ENCODE peak calls at places on chromosome 22, in five cellular contexts. One of them, this sample, is unnamed.

GRCh38 chr22:35893698-35894097 is 134.9 kb downstream of the RBFOX2 start:
- DNase-seq in epithelial cell of esophagus: no peak
- DNase-seq in neural progenitor cell: no peak
- DNase-seq in AG09309: no peak
- DNase-seq in adrenal gland: no peak
- DNase-seq in this sample: no peak

GRCh38 chr22:37643225-37643847 is 3.9 kb downstream of the SH3BP1 start:
- DNase-seq in epithelial cell of esophagus: peak
- DNase-seq in AG09309: no peak
- DNase-seq in adrenal gland: peak
- DNase-seq in neural progenitor cell: peak
- DNase-seq in this sample: no peak

GRCh38 chr22:38196791-38197429 is 4.9 kb upstream of the MAFF start:
- DNase-seq in neural progenitor cell: no peak
- DNase-seq in AG09309: no peak
- DNase-seq in epithelial cell of esophagus: no peak
- DNase-seq in adrenal gland: no peak
- DNase-seq in this sample: no peak

GRCh38 chr22:43985532-43985931 is 30.3 kb downstream of the SAMM50 start:
- DNase-seq in AG09309: no peak
- DNase-seq in neural progenitor cell: no peak
- DNase-seq in adrenal gland: peak
- DNase-seq in epithelial cell of esophagus: no peak
- DNase-seq in this sample: no peak

GRCh38 chr22:39526736-39527171 is 5.8 kb downstream of the RPS19BP1 start:
- DNase-seq in neural progenitor cell: peak
- DNase-seq in epithelial cell of esophagus: no peak
- DNase-seq in adrenal gland: no peak
- DNase-seq in AG09309: no peak
- DNase-seq in this sample: no peak

GRCh38 chr22:17446704-17447103 is 77.4 kb downstream of the CECR2 start:
- DNase-seq in AG09309: no peak
- DNase-seq in epithelial cell of esophagus: no peak
- DNase-seq in adrenal gland: no peak
- DNase-seq in neural progenitor cell: no peak
- DNase-seq in this sample: no peak

GRCh38 chr22:39598017-39598965 is 27.7 kb downstream of the CACNA1I start:
- DNase-seq in AG09309: no peak
- DNase-seq in epithelial cell of esophagus: peak
- DNase-seq in adrenal gland: peak
- DNase-seq in neural progenitor cell: peak
- DNase-seq in this sample: no peak

GRCh38 chr22:46881373-46882118 is 119.1 kb downstream of the TBC1D22A start:
- DNase-seq in epithelial cell of esophagus: peak
- DNase-seq in AG09309: no peak
- DNase-seq in neural progenitor cell: no peak
- DNase-seq in adrenal gland: no peak
- DNase-seq in this sample: no peak

GRCh38 chr22:42299586-42300285 is 29.3 kb upstream of the TCF20 start:
- DNase-seq in AG09309: no peak
- DNase-seq in adrenal gland: peak
- DNase-seq in neural progenitor cell: peak
- DNase-seq in epithelial cell of esophagus: no peak
- DNase-seq in this sample: no peak

GRCh38 chr22:40329021-40329456 is 17.3 kb upstream of the ADSL start:
- DNase-seq in adrenal gland: no peak
- DNase-seq in neural progenitor cell: no peak
- DNase-seq in epithelial cell of esophagus: no peak
- DNase-seq in AG09309: no peak
- DNase-seq in this sample: no peak

GRCh38 chr22:37273126-37273845 is 9.0 kb upstream of the CYTH4 start:
- DNase-seq in AG09309: no peak
- DNase-seq in epithelial cell of esophagus: no peak
- DNase-seq in adrenal gland: no peak
- DNase-seq in neural progenitor cell: no peak
- DNase-seq in this sample: peak

GRCh38 chr22:40524392-40525249 is 111.9 kb downstream of the MRTFA start:
- DNase-seq in adrenal gland: no peak
- DNase-seq in AG09309: no peak
- DNase-seq in neural progenitor cell: no peak
- DNase-seq in epithelial cell of esophagus: peak
- DNase-seq in this sample: no peak

GRCh38 chr22:25976346-25976745 is 192.9 kb upstream of the SEZ6L start:
- DNase-seq in adrenal gland: no peak
- DNase-seq in epithelial cell of esophagus: no peak
- DNase-seq in AG09309: no peak
- DNase-seq in neural progenitor cell: no peak
- DNase-seq in this sample: no peak

GRCh38 chr22:43110444-43110926 is at the start of gene BIK:
- DNase-seq in neural progenitor cell: peak
- DNase-seq in AG09309: no peak
- DNase-seq in adrenal gland: peak
- DNase-seq in epithelial cell of esophagus: peak
- DNase-seq in this sample: no peak

GRCh38 chr22:50575426-50575941 is 2.7 kb downstream of the CPT1B start:
- DNase-seq in adrenal gland: no peak
- DNase-seq in neural progenitor cell: no peak
- DNase-seq in AG09309: no peak
- DNase-seq in epithelial cell of esophagus: no peak
- DNase-seq in this sample: no peak
- H3K4me3 ChIP-seq in adrenal gland: no peak
- H3K4me3 ChIP-seq in neural progenitor cell: no peak
- H3K4me3 ChIP-seq in AG09309: no peak
- H3K4me3 ChIP-seq in epithelial cell of esophagus: no peak
- H3K4me3 ChIP-seq in this sample: no peak

GRCh38 chr22:23131931-23132330 is 9.9 kb downstream of the RSPH14 start:
- DNase-seq in adrenal gland: no peak
- DNase-seq in AG09309: no peak
- DNase-seq in epithelial cell of esophagus: no peak
- DNase-seq in neural progenitor cell: no peak
- DNase-seq in this sample: no peak

GRCh38 chr22:23132376-23133091 is 9.3 kb downstream of the RSPH14 start:
- DNase-seq in neural progenitor cell: no peak
- DNase-seq in AG09309: no peak
- DNase-seq in epithelial cell of esophagus: no peak
- DNase-seq in adrenal gland: no peak
- DNase-seq in this sample: no peak

GRCh38 chr22:23128269-23129108 is 13.3 kb downstream of the RSPH14 start:
- DNase-seq in neural progenitor cell: peak
- DNase-seq in adrenal gland: peak
- DNase-seq in epithelial cell of esophagus: peak
- DNase-seq in AG09309: peak
- DNase-seq in this sample: peak

GRCh38 chr22:23129149-23129548 is 12.6 kb downstream of the RSPH14 start:
- DNase-seq in neural progenitor cell: no peak
- DNase-seq in epithelial cell of esophagus: no peak
- DNase-seq in adrenal gland: no peak
- DNase-seq in AG09309: no peak
- DNase-seq in this sample: no peak

DNA sequence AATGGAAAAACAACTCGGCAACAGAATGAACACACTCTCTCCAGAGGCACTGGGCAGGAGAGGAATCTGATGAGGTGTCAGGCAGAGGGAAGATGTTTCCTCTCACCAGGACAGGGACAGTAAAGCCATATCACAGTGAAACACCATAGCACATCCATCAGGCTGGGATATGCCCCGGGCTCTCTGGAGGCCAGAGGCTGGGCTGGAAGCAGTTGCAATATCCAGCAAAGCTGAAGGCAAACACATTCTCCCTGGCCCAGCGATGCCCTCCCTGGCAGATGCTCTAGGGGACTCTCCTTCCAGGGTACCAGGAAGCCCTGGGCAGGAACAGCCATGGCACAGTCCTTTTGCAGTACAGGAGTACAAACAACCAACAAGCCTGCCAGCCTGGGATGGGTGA is 11.1 kb downstream of the RSPH14 start:
- DNase-seq in AG09309: no peak
- DNase-seq in adrenal gland: no peak
- DNase-seq in epithelial cell of esophagus: no peak
- DNase-seq in neural progenitor cell: no peak
- DNase-seq in this sample: no peak
- TF ChIP-seq CTCF in AG09309: no peak
- TF ChIP-seq CTCF in adrenal gland: no peak
- TF ChIP-seq CTCF in epithelial cell of esophagus: no peak
- TF ChIP-seq CTCF in neural progenitor cell: no peak
- TF ChIP-seq CTCF in this sample: no peak

DNA sequence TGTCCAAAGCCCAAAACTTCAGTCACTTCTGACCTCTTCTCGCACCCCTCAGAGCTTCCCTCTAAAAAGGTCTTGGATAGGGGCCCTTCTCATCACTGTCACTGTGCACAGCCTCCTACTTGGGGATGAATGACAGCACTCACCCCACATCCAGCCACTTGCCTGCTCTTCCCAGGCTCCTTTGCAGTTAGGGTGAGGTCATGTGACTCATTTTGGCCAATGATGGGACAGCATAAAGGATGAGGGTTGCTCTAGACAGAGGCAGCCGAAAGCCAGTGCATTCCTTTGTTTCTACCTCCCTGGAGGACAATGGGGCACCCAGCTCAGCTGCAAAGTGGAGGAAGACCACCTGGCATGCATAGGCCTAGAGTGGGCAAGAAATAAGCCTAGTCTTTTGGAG is 1413.3 kb downstream of the TBC1D22A start:
- DNase-seq in AG09309: no peak
- DNase-seq in neural progenitor cell: no peak
- DNase-seq in adrenal gland: no peak
- DNase-seq in epithelial cell of esophagus: no peak
- DNase-seq in this sample: no peak
- H3K4me3 ChIP-seq in AG09309: no peak
- H3K4me3 ChIP-seq in neural progenitor cell: no peak
- H3K4me3 ChIP-seq in adrenal gland: no peak
- H3K4me3 ChIP-seq in epithelial cell of esophagus: no peak
- H3K4me3 ChIP-seq in this sample: no peak

GRCh38 chr22:19799322-19800190 is 39.0 kb downstream of the TBX1 start:
- DNase-seq in adrenal gland: no peak
- DNase-seq in AG09309: peak
- DNase-seq in neural progenitor cell: no peak
- DNase-seq in epithelial cell of esophagus: no peak
- DNase-seq in this sample: peak

GRCh38 chr22:19800306-19800705 is 39.7 kb downstream of the TBX1 start:
- DNase-seq in neural progenitor cell: no peak
- DNase-seq in AG09309: no peak
- DNase-seq in adrenal gland: no peak
- DNase-seq in epithelial cell of esophagus: no peak
- DNase-seq in this sample: no peak

GRCh38 chr22:19801340-19802000 is 40.9 kb downstream of the TBX1 start:
- DNase-seq in neural progenitor cell: no peak
- DNase-seq in AG09309: no peak
- DNase-seq in adrenal gland: no peak
- DNase-seq in epithelial cell of esophagus: no peak
- DNase-seq in this sample: peak

GRCh38 chr22:19802001-19802880 is 41.7 kb downstream of the TBX1 start:
- DNase-seq in neural progenitor cell: no peak
- DNase-seq in adrenal gland: no peak
- DNase-seq in AG09309: no peak
- DNase-seq in epithelial cell of esophagus: no peak
- DNase-seq in this sample: no peak

DNA sequence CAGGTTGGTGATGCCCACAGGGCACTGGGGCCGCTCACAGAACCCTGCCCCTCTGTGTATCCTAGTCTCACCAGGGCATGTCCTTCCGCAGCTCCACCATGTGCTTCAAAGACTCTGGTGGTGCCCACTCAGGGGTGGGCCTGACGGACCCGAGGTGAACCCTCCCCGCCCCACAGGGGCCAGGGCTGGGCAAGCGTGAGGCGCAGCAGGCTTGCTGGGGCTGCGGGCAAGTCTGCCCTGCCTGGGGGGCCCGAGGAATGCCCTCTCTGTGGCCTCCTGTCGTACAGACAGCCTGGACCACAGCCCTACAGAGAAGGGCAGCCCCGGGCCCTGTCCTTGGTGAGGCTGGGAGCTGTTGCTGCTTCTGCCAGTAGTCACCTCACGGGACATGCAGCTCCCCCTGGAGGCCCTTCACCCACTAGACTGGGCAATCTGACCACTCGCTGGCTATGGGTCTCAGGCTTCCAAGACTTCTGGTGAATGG is 40.2 kb downstream of the TBX1 start:
- DNase-seq in adrenal gland: no peak
- DNase-seq in neural progenitor cell: peak
- DNase-seq in epithelial cell of esophagus: peak
- DNase-seq in AG09309: no peak
- DNase-seq in this sample: no peak
- TF ChIP-seq CTCF in adrenal gland: no peak
- TF ChIP-seq CTCF in neural progenitor cell: peak
- TF ChIP-seq CTCF in epithelial cell of esophagus: peak
- TF ChIP-seq CTCF in AG09309: peak
- TF ChIP-seq CTCF in this sample: peak

GRCh38 chr22:23523746-23524145 is 56.3 kb downstream of the IGLL1 start:
- DNase-seq in AG09309: no peak
- DNase-seq in epithelial cell of esophagus: no peak
- DNase-seq in adrenal gland: no peak
- DNase-seq in neural progenitor cell: no peak
- DNase-seq in this sample: no peak

GRCh38 chr22:23519442-23520177 is 60.5 kb downstream of the IGLL1 start:
- DNase-seq in epithelial cell of esophagus: no peak
- DNase-seq in adrenal gland: no peak
- DNase-seq in neural progenitor cell: no peak
- DNase-seq in AG09309: no peak
- DNase-seq in this sample: no peak

GRCh38 chr22:23520875-23521441 is 59.1 kb downstream of the IGLL1 start:
- DNase-seq in epithelial cell of esophagus: peak
- DNase-seq in AG09309: no peak
- DNase-seq in neural progenitor cell: peak
- DNase-seq in adrenal gland: no peak
- DNase-seq in this sample: no peak

GRCh38 chr22:23522642-23523251 is 57.3 kb downstream of the IGLL1 start:
- DNase-seq in AG09309: no peak
- DNase-seq in epithelial cell of esophagus: no peak
- DNase-seq in adrenal gland: no peak
- DNase-seq in neural progenitor cell: peak
- DNase-seq in this sample: no peak

GRCh38 chr22:23521442-23522113 is 58.5 kb downstream of the IGLL1 start:
- DNase-seq in neural progenitor cell: peak
- DNase-seq in adrenal gland: peak
- DNase-seq in AG09309: peak
- DNase-seq in epithelial cell of esophagus: peak
- DNase-seq in this sample: peak
- H3K4me3 ChIP-seq in neural progenitor cell: peak
- H3K4me3 ChIP-seq in adrenal gland: peak
- H3K4me3 ChIP-seq in AG09309: peak
- H3K4me3 ChIP-seq in epithelial cell of esophagus: peak
- H3K4me3 ChIP-seq in this sample: peak

This sample was measured in astrocyte of the cerebellum.